ENCODE peak calls at places on chromosomes 13 and 19, in four cellular contexts. L, G, C and P are unnamed samples.

GRCh38 chr13:26062853-26063444 is 11.1 kb upstream of the SHISA2 start:
- DNase-seq in L (peak), G (no peak), C (no peak), P (no peak)

GRCh38 chr13:109160357-109160756 is 530.9 kb downstream of the MYO16 start:
- DNase-seq in C (no peak), L (no peak), G (no peak), P (no peak)

GRCh38 chr13:28568286-28568685 is 73.4 kb upstream of the FLT1 start:
- DNase-seq in C (no peak), L (peak), G (no peak), P (peak)

GRCh38 chr13:23778879-23779278 is 110.3 kb downstream of the MIPEP start:
- DNase-seq in L (no peak), G (no peak), C (no peak), P (no peak)

GRCh38 chr19:10271543-10272086 is 695 bp downstream of the ICAM1 start:
- DNase-seq in L (peak), G (no peak), C (peak), P (peak)

GRCh38 chr19:892243-892996 is 567 bp downstream of the MED16 start:
- DNase-seq in C (no peak), G (peak), L (no peak), P (no peak)

GRCh38 chr19:47494729-47495128 is 10.7 kb upstream of the KPTN start:
- DNase-seq in L (no peak), C (no peak), G (no peak), P (no peak)

GRCh38 chr19:42357290-42357689 is 31.9 kb downstream of the MEGF8 start:
- DNase-seq in G (no peak), L (no peak), C (no peak), P (no peak)

GRCh38 chr19:19538077-19538764 is at the start of gene CILP2:
- DNase-seq in G (peak), C (peak), L (no peak), P (no peak)

GRCh38 chr19:45676851-45677263 is 8.8 kb downstream of the GIPR start:
- DNase-seq in L (no peak), C (no peak), G (no peak), P (no peak)

GRCh38 chr13:91368676-91369425 is 21.4 kb downstream of the MIR17HG start:
- DNase-seq in C (no peak), L (no peak), G (no peak), P (no peak)

GRCh38 chr13:113275387-113275786 is 21.7 kb upstream of the LAMP1 start:
- DNase-seq in C (peak), L (peak), G (no peak), P (no peak)

GRCh38 chr13:106649495-106649894 is 81.6 kb upstream of the ARGLU1 start:
- DNase-seq in C (no peak), L (no peak), G (no peak), P (no peak)

GRCh38 chr19:27993619-27994018 is 1219.3 kb downstream of the UQCRFS1 start:
- DNase-seq in C (no peak), L (no peak), G (no peak), P (no peak)

GRCh38 chr19:34555447-34555846 is 73.9 kb downstream of the WTIP start:
- DNase-seq in G (no peak), C (no peak), L (peak), P (no peak)

GRCh38 chr13:106433066-106433465 is 102.4 kb downstream of the EFNB2 start:
- DNase-seq in C (no peak), L (no peak), G (no peak), P (no peak)

GRCh38 chr19:34131100-34131499 is 41.2 kb upstream of the LSM14A start:
- DNase-seq in G (no peak), C (no peak), L (no peak), P (peak)

GRCh38 chr19:7665076-7665475 is 3.8 kb upstream of the RETN start:
- DNase-seq in G (no peak), L (no peak), C (no peak), P (no peak)

GRCh38 chr13:40445557-40445990 is 220.9 kb downstream of the FOXO1 start:
- DNase-seq in G (peak), L (peak), C (peak), P (no peak)

GRCh38 chr19:48836089-48837017 is at the start of gene HSD17B14:
- DNase-seq in C (peak), G (peak), L (no peak), P (no peak)

GRCh38 chr13:79340490-79340889 is 65.6 kb downstream of the RBM26 start:
- DNase-seq in C (no peak), L (no peak), G (no peak), P (no peak)

GRCh38 chr13:39942901-39943273 is 287.4 kb downstream of the COG6 start:
- DNase-seq in C (peak), G (no peak), L (peak), P (peak)

GRCh38 chr13:24218977-24219376 is 58.5 kb downstream of the SPATA13 start:
- DNase-seq in C (no peak), G (no peak), L (no peak), P (no peak)

GRCh38 chr13:109729031-109729870 is 57.1 kb downstream of the IRS2 start:
- DNase-seq in L (peak), G (no peak), C (no peak), P (no peak)

GRCh38 chr19:31693131-31693700 is 344.0 kb upstream of the TSHZ3 start:
- DNase-seq in C (no peak), L (no peak), G (no peak), P (no peak)

GRCh38 chr13:110771194-110771593 is 57.7 kb downstream of the ING1 start:
- DNase-seq in L (peak), G (no peak), C (no peak), P (no peak)

GRCh38 chr13:32314968-32315254 is 252 bp downstream of the ZAR1L start:
- DNase-seq in G (no peak), C (peak), L (no peak), P (no peak)

GRCh38 chr19:3285647-3286176 is 61.3 kb downstream of the CELF5 start:
- DNase-seq in L (no peak), C (no peak), G (peak), P (no peak)

GRCh38 chr13:30971575-30971974 is 39.1 kb downstream of the TEX26 start:
- DNase-seq in C (no peak), G (no peak), L (no peak), P (no peak)

GRCh38 chr13:33789067-33789606 is 28.8 kb upstream of the RFC3 start:
- DNase-seq in L (no peak), G (no peak), C (no peak), P (no peak)

GRCh38 chr13:33782631-33783030 is 35.3 kb upstream of the RFC3 start:
- DNase-seq in L (no peak), G (no peak), C (no peak), P (no peak)

GRCh38 chr13:33784738-33785137 is 33.2 kb upstream of the RFC3 start:
- DNase-seq in L (no peak), C (no peak), G (no peak), P (no peak)

GRCh38 chr13:33787051-33787591 is 30.8 kb upstream of the RFC3 start:
- DNase-seq in C (no peak), L (peak), G (no peak), P (no peak)

DNA sequence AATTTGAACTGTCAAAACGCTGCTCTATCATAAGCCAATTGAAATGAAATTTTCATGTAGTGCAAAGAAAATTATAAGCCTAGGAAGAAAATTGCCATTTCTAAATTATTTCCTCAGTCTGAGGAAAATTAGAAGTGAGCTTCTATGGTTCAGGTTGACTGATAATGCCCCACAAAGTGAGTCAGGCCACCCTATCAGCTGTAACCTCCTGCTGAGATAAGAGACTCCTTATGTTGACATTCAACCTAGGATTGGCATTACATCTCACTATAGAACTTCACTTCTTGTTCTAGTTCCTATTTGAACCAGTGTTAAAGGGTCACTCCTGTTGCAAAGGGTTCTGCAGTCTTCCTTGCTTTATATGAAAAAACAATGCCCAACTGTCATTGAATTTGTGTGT is 32.6 kb upstream of the RFC3 start:
- DNase-seq in C (no peak), G (no peak), L (peak), P (no peak)
- TF ChIP-seq POLR2A in C (no peak), G (no peak), L (no peak), P (no peak)

GRCh38 chr13:45333973-45334922 is 6.7 kb downstream of the TPT1 start:
- DNase-seq in G (no peak), C (no peak), L (peak), P (no peak)
- TF ChIP-seq POLR2A in G (no peak), C (no peak), L (no peak), P (no peak)

GRCh38 chr19:37594064-37594981 is at the start of the genes ZNF540 and ZNF571:
- DNase-seq in L (peak), C (peak), G (peak), P (peak)
- TF ChIP-seq POLR2A in L (no peak), C (peak), G (peak), P (no peak)

GRCh38 chr13:102589291-102589822 is 7.4 kb upstream of the TPP2 start:
- DNase-seq in G (no peak), L (no peak), C (no peak), P (no peak)

GRCh38 chr13:102597029-102598015 is 536 bp downstream of the TPP2 start:
- DNase-seq in C (peak), L (peak), G (peak), P (peak)

GRCh38 chr13:102596147-102597028 is at the start of gene TPP2:
- DNase-seq in L (peak), G (peak), C (peak), P (peak)

GRCh38 chr13:102587916-102588315 is 8.9 kb upstream of the TPP2 start:
- DNase-seq in C (no peak), L (peak), G (no peak), P (no peak)

GRCh38 chr13:102591988-102592781 is 4.6 kb upstream of the TPP2 start:
- DNase-seq in L (peak), G (peak), C (peak), P (peak)
- TF ChIP-seq POLR2A in L (peak), G (no peak), C (no peak), P (no peak)

GRCh38 chr13:44435142-44435982 is 61.7 kb downstream of the SERP2 start:
- DNase-seq in L (peak), G (peak), C (peak), P (peak)

GRCh38 chr13:44437356-44438233 is 64.0 kb downstream of the SERP2 start:
- DNase-seq in G (no peak), C (no peak), L (peak), P (no peak)

GRCh38 chr13:44434441-44435141 is 61.0 kb downstream of the SERP2 start:
- DNase-seq in G (peak), C (peak), L (no peak), P (peak)

GRCh38 chr13:44438234-44438579 is 64.6 kb downstream of the SERP2 start:
- DNase-seq in C (no peak), G (no peak), L (no peak), P (no peak)

DNA sequence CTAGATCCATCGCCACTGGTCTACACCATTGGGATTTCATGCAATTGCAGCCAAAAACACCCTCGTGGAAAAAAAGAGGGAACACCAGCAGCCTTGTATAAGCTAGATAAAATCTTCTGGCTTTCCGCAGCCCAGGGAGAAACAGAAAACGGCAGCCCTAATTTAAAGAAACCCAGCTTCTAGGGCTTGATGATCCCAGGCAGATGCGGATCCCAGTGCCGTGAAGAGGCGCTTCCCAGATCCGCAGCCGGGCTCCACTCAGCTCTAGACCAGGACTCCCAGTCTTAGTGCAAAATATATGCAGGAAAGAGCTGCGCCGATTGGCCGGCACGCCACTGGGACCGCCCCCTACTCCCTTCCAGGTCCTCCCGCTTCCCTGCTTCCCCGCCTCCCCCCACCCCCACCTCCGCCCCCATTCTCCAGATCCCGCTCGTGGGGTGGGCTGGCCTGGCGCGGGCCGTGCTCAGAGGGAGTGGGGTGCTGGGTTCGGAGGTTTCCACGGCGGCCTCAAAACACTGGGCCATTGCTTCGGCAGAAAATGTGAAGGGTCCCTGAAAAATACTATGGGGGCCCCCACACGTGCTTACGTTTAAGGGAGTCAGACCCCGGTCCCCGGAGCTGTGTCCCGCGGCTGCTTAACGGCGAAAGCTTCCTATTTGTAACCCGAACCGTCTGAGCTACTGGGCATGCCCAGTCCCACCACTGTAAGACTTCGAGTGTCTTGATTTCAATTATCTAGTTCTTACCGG is 63.1 kb downstream of the SERP2 start:
- DNase-seq in G (peak), L (peak), C (peak), P (peak)
- TF ChIP-seq POLR2A in G (peak), L (peak), C (peak), P (peak)

GRCh38 chr19:51339687-51340656 is 2.0 kb downstream of the VSIG10L start:
- DNase-seq in L (peak), C (peak), G (peak), P (peak)
- TF ChIP-seq POLR2A in L (no peak), C (peak), G (no peak), P (no peak)

GRCh38 chr19:4457654-4458406 is at the start of gene UBXN6:
- DNase-seq in L (peak), G (peak), C (peak), P (peak)
- TF ChIP-seq POLR2A in L (no peak), G (no peak), C (no peak), P (no peak)